ENCODE peak calls at places on chromosomes 13 and 19, in five cellular contexts. V, E, Z, L and P are unnamed samples.

GRCh38 chr13:38213307-38213706 is 136.3 kb upstream of the UFM1 start:
- DNase-seq in L (peak; percentile 88), E (no peak), Z (no peak), V (no peak), P (peak; percentile 60)

GRCh38 chr19:38173324-38174041 is 50.5 kb downstream of the DPF1 start:
- DNase-seq in E (no peak), V (no peak), L (peak; percentile 86), Z (no peak), P (no peak)

GRCh38 chr13:23628250-23628649 is 58.0 kb downstream of the TNFRSF19 start:
- DNase-seq in V (no peak), L (no peak), Z (no peak), E (no peak), P (no peak)

GRCh38 chr19:10816691-10817090 is 19.3 kb downstream of the TMED1 start:
- DNase-seq in V (no peak), Z (no peak), E (no peak), L (no peak), P (no peak)

GRCh38 chr13:110890279-110891150 is 24.4 kb downstream of the ANKRD10 start:
- DNase-seq in E (no peak), V (no peak), L (no peak), Z (no peak), P (no peak)

GRCh38 chr13:71865858-71866172 is 1.2 kb downstream of the DACH1 start:
- DNase-seq in Z (no peak), V (peak; percentile 0), E (no peak), L (no peak), P (no peak)

GRCh38 chr13:41268764-41269163 is 5.4 kb upstream of the MTRF1 start:
- DNase-seq in L (no peak), E (no peak), V (no peak), Z (no peak), P (peak; percentile 28)

GRCh38 chr13:32746474-32746873 is 160.2 kb downstream of the PDS5B start:
- DNase-seq in E (no peak), Z (no peak), L (no peak), V (no peak), P (no peak)

GRCh38 chr13:30454991-30455390 is 10.7 kb downstream of the HMGB1 start:
- DNase-seq in L (no peak), V (no peak), E (no peak), Z (no peak), P (no peak)

GRCh38 chr19:32416749-32417469 is 11.3 kb downstream of the DPY19L3 start:
- DNase-seq in V (no peak), Z (no peak), L (no peak), E (no peak), P (no peak)

GRCh38 chr13:112446347-112446861 is 70.2 kb downstream of the SPACA7 start:
- DNase-seq in E (no peak), V (no peak), L (no peak), Z (no peak), P (no peak)

GRCh38 chr13:39106216-39106995 is 68.2 kb downstream of the NHLRC3 start:
- DNase-seq in V (no peak), Z (no peak), L (no peak), E (no peak), P (no peak)

GRCh38 chr13:23516706-23517105 is 53.5 kb upstream of the TNFRSF19 start:
- DNase-seq in V (no peak), E (no peak), Z (no peak), L (no peak), P (no peak)

GRCh38 chr19:48859711-48860572 is 8.5 kb downstream of the PLEKHA4 start:
- DNase-seq in Z (no peak), E (no peak), L (no peak), V (no peak), P (peak; percentile 84)

GRCh38 chr13:32977321-32977720 is 38.9 kb upstream of the KL start:
- DNase-seq in L (no peak), Z (no peak), E (no peak), V (no peak), P (no peak)

GRCh38 chr13:67328895-67329294 is 98.8 kb upstream of the PCDH9 start:
- DNase-seq in L (no peak), E (no peak), V (no peak), Z (no peak), P (no peak)

GRCh38 chr13:114097504-114097892 is 34.9 kb downstream of the RASA3 start:
- DNase-seq in L (no peak), V (no peak), Z (no peak), E (no peak), P (no peak)

GRCh38 chr13:74444877-74445479 is 310.8 kb upstream of the KLF12 start:
- DNase-seq in Z (no peak), V (no peak), L (peak; percentile 88), E (no peak), P (peak; percentile 86)